ENCODE peak calls at places on chromosomes 16 and 17, in five cellular contexts. One of them, this sample, is unnamed.

GRCh38 chr17:79255926-79256325 is 181.3 kb downstream of the ENGASE start:
- DNase-seq in PC-3: no peak
- DNase-seq in hepatocyte: no peak
- DNase-seq in GM12878: no peak
- DNase-seq in GM23248: no peak
- DNase-seq in this sample: no peak

GRCh38 chr17:32281011-32281451 is 15.4 kb downstream of the RHBDL3 start:
- DNase-seq in GM12878: no peak
- DNase-seq in PC-3: no peak
- DNase-seq in GM23248: no peak
- DNase-seq in hepatocyte: no peak
- DNase-seq in this sample: no peak

GRCh38 chr16:84741351-84741791 is 41.6 kb downstream of the USP10 start:
- DNase-seq in GM23248: peak
- DNase-seq in GM12878: no peak
- DNase-seq in hepatocyte: no peak
- DNase-seq in PC-3: peak
- DNase-seq in this sample: no peak

GRCh38 chr16:50555269-50555875 is 7.2 kb downstream of the NKD1 start:
- DNase-seq in GM12878: no peak
- DNase-seq in hepatocyte: no peak
- DNase-seq in PC-3: no peak
- DNase-seq in GM23248: no peak
- DNase-seq in this sample: no peak

GRCh38 chr17:42179911-42180410 is 981 bp downstream of the KCNH4 start:
- DNase-seq in PC-3: no peak
- DNase-seq in hepatocyte: peak
- DNase-seq in GM23248: peak
- DNase-seq in GM12878: no peak
- DNase-seq in this sample: peak

GRCh38 chr16:77231047-77231446 is 31.8 kb downstream of the SYCE1L start:
- DNase-seq in PC-3: no peak
- DNase-seq in hepatocyte: no peak
- DNase-seq in GM23248: no peak
- DNase-seq in GM12878: no peak
- DNase-seq in this sample: no peak

GRCh38 chr16:86065711-86066110 is 166.7 kb downstream of the IRF8 start:
- DNase-seq in hepatocyte: no peak
- DNase-seq in PC-3: no peak
- DNase-seq in GM12878: no peak
- DNase-seq in GM23248: no peak
- DNase-seq in this sample: no peak

GRCh38 chr17:13001991-13002615 is 15.7 kb downstream of the ELAC2 start:
- DNase-seq in GM12878: no peak
- DNase-seq in GM23248: no peak
- DNase-seq in PC-3: no peak
- DNase-seq in hepatocyte: peak
- DNase-seq in this sample: no peak

GRCh38 chr16:86578499-86579267 is at the start of gene FOXL1:
- DNase-seq in GM12878: no peak
- DNase-seq in GM23248: peak
- DNase-seq in PC-3: no peak
- DNase-seq in hepatocyte: peak
- DNase-seq in this sample: no peak

GRCh38 chr16:68399456-68399855 is 48.9 kb downstream of the SMPD3 start:
- DNase-seq in PC-3: no peak
- DNase-seq in GM12878: no peak
- DNase-seq in GM23248: no peak
- DNase-seq in hepatocyte: no peak
- DNase-seq in this sample: no peak

GRCh38 chr16:71659471-71659870 is 33.5 kb downstream of the MARVELD3 start:
- DNase-seq in GM12878: no peak
- DNase-seq in PC-3: no peak
- DNase-seq in hepatocyte: no peak
- DNase-seq in GM23248: no peak
- DNase-seq in this sample: no peak

GRCh38 chr17:47839899-47840741 is 953 bp downstream of the SCRN2 start:
- DNase-seq in hepatocyte: no peak
- DNase-seq in GM12878: no peak
- DNase-seq in GM23248: no peak
- DNase-seq in PC-3: no peak
- DNase-seq in this sample: no peak

GRCh38 chr16:24074574-24074973 is 181.6 kb upstream of the CACNG3 start:
- DNase-seq in PC-3: no peak
- DNase-seq in GM12878: no peak
- DNase-seq in GM23248: no peak
- DNase-seq in hepatocyte: no peak
- DNase-seq in this sample: no peak
- H2AFZ ChIP-seq in PC-3: no peak
- H2AFZ ChIP-seq in GM12878: no peak
- H2AFZ ChIP-seq in GM23248: no peak
- H2AFZ ChIP-seq in hepatocyte: no peak
- H2AFZ ChIP-seq in this sample: no peak

GRCh38 chr17:46818319-46818928 is at the start of gene WNT3:
- DNase-seq in hepatocyte: no peak
- DNase-seq in GM23248: no peak
- DNase-seq in PC-3: no peak
- DNase-seq in GM12878: no peak
- DNase-seq in this sample: peak
- H3K4me3 ChIP-seq in hepatocyte: peak
- H3K4me3 ChIP-seq in GM23248: peak
- H3K4me3 ChIP-seq in PC-3: no peak
- H3K4me3 ChIP-seq in GM12878: no peak
- H3K4me3 ChIP-seq in this sample: peak

GRCh38 chr16:11372073-11372923 is 27.0 kb downstream of the RMI2 start:
- DNase-seq in PC-3: no peak
- DNase-seq in hepatocyte: no peak
- DNase-seq in GM12878: no peak
- DNase-seq in GM23248: no peak
- DNase-seq in this sample: no peak
- H2AFZ ChIP-seq in PC-3: no peak
- H2AFZ ChIP-seq in hepatocyte: no peak
- H2AFZ ChIP-seq in GM12878: no peak
- H2AFZ ChIP-seq in GM23248: no peak
- H2AFZ ChIP-seq in this sample: peak

DNA sequence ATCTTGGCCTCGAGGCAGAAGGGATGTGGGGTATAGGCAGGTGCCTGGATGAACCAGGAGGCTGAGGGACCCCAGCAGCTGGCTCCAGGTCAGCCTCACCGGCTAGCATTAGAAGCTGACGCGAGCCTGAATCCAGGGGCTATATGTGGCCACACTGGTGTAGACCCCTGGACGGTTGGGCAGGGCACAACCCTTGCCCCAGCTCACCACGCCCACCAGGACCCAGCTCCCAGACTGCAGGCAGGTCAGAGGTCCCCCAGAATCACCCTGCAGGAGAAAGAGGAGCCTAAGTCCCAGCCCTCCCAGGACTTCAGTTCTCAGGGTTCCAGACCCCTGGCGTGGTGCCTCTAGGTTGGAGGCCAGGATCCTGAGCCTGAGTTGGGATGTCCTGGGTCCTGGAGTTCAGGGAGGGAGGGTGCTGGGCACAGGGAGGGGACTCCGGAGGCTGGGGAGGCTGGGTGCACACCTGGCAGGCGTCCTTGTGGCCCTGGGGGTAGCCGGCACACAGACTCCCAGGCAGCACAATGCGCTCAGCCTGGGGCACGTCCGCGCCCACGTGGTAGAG is 2.7 kb downstream of the PRSS33 start:
- DNase-seq in hepatocyte: no peak
- DNase-seq in GM12878: no peak
- DNase-seq in PC-3: no peak
- DNase-seq in GM23248: no peak
- DNase-seq in this sample: no peak
- H3K4me3 ChIP-seq in hepatocyte: no peak
- H3K4me3 ChIP-seq in GM12878: no peak
- H3K4me3 ChIP-seq in PC-3: no peak
- H3K4me3 ChIP-seq in GM23248: no peak
- H3K4me3 ChIP-seq in this sample: no peak

DNA sequence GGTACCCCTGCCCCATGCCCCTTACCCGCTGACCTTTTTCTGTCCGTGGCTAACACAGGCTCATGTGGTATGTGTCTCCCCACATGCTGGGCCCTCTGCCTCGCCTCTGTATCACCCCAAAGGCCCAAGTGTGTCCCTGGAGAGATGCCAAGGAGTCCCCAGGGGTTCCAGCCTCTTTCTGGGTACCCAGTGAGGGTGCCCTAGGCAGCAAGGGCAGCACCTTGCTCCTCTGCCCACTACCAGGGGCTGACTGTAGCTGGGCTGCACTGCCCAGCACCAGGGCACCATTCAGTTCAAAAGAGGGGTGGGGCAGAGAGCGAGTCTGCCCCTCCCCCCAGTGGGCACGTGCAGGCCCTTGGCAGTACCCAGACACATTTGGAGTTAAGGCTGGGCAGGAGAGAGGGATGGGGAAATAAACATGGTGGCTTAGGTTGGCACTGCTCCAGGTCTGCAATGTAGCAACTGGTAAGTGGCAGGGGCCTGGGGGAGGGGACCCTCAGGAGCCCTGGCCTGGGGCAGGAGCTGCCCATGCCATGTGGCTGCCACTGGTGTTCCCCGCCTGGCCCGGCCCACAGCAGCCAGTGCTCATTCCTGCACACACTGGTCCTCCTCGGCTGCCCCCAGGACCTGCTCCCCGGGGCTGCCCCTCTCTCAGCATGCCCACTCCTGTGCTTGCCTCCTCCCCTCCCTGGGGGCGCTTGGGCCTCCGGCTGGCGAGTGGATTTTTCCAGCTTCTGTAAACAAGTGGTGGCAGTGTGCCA is 9.1 kb downstream of the THRA start:
- DNase-seq in GM23248: peak
- DNase-seq in PC-3: no peak
- DNase-seq in hepatocyte: peak
- DNase-seq in GM12878: no peak
- DNase-seq in this sample: no peak
- H2AFZ ChIP-seq in GM23248: no peak
- H2AFZ ChIP-seq in PC-3: no peak
- H2AFZ ChIP-seq in hepatocyte: no peak
- H2AFZ ChIP-seq in GM12878: no peak
- H2AFZ ChIP-seq in this sample: no peak

GRCh38 chr17:82901836-82902235 is 62.0 kb upstream of the ZNF750 start:
- DNase-seq in GM12878: no peak
- DNase-seq in PC-3: no peak
- DNase-seq in GM23248: no peak
- DNase-seq in hepatocyte: no peak
- DNase-seq in this sample: no peak
- H3K4me3 ChIP-seq in GM12878: no peak
- H3K4me3 ChIP-seq in PC-3: no peak
- H3K4me3 ChIP-seq in GM23248: no peak
- H3K4me3 ChIP-seq in hepatocyte: no peak
- H3K4me3 ChIP-seq in this sample: no peak

DNA sequence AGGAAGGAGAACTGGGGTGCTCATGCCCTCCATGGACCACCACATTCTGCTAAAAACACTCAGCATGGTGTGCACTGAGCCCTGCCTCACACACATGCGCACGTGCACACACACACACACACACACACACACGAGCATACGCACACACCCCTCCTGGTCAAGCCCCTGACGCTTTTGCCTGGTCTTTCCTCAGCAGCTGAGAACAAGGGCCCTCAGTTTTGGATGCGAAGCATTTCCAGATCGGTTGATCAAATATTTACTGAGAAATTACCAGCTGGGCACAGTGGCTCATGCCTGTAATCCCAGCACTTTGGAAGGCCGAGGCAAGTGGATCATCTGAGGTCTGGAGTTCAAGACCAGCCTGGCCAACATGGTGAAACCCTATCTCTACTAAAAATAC is 20.1 kb upstream of the RAI1 start:
- DNase-seq in PC-3: no peak
- DNase-seq in GM12878: no peak
- DNase-seq in hepatocyte: no peak
- DNase-seq in GM23248: no peak
- DNase-seq in this sample: no peak
- H2AFZ ChIP-seq in PC-3: no peak
- H2AFZ ChIP-seq in GM12878: no peak
- H2AFZ ChIP-seq in hepatocyte: no peak
- H2AFZ ChIP-seq in GM23248: no peak
- H2AFZ ChIP-seq in this sample: peak

DNA sequence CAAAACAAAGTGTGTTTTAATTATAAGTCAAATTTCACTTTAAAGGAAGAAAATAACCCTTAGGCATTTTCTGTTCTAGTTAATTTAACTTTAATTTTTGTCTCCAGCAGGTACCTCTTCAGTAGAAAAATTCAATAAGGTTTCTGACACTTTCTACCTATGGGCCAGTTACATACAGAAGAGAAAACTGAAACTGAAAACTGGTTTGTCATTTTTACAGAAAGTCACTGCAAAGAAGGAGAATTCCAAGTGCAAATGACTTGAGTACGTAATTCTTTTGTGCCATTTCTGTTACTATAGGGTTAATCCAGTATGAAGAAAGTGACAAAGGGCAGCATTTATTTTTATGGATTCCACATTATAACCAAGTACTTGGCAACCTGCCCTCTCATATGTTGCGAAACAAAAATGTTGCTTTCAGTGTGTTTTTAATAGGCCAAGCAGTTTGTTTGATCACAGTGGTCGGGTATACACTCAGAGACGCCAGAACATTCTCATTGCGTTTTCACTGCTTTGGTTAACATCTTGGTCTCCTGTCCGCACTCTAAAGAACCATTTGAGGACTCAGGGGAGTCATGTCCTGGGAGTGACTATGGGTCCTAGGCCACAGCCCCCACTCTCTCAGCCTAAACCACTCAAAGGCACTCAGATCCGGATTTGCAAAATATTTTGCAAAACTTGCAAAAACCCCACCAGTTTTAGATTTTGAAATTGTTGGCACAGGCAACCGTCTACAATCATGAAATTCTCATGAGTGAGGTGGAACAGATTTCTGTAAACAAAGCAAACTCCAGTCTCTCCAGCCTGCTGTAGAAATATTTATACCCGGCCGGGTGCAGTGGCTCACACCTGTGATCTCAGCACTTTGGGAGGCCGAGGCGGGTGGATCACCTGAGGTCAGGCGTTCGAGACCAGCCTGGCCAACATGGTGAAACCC is 15.3 kb upstream of the HELZ start:
- DNase-seq in GM23248: peak
- DNase-seq in hepatocyte: peak
- DNase-seq in PC-3: peak
- DNase-seq in GM12878: no peak
- DNase-seq in this sample: no peak
- H3K4me3 ChIP-seq in GM23248: peak
- H3K4me3 ChIP-seq in hepatocyte: no peak
- H3K4me3 ChIP-seq in PC-3: no peak
- H3K4me3 ChIP-seq in GM12878: no peak
- H3K4me3 ChIP-seq in this sample: no peak

This sample was measured in OCI-LY7.